ENCODE peak calls at places on chromosomes 1 and 21, in seven cellular contexts. F, L, S, Z, C, Y and X are unnamed samples.

GRCh38 chr1:35049116-35049515 is 17.4 kb upstream of the ZMYM6 start:
- DNase-seq in L (no peak), F (no peak), S (peak; percentile 17), C (no peak), Z (no peak), Y (peak; percentile 3), X (no peak)

GRCh38 chr1:147812799-147813198 is 52.4 kb upstream of the GJA5 start:
- DNase-seq in L (no peak), Y (no peak), F (no peak), C (no peak), Z (no peak), S (no peak), X (no peak)

GRCh38 chr1:212701910-212702309 is 2.3 kb upstream of the BATF3 start:
- DNase-seq in L (no peak), F (no peak), Y (no peak), Z (no peak), C (no peak), S (no peak), X (no peak)

GRCh38 chr1:48617227-48617626 is 145.2 kb upstream of the SPATA6 start:
- DNase-seq in F (no peak), C (no peak), Z (no peak), Y (peak; percentile 5), S (peak; percentile 39), L (no peak), X (peak; percentile 2)

GRCh38 chr1:50279622-50280320 is 143.5 kb downstream of the DMRTA2 start:
- DNase-seq in Y (peak; percentile 4), F (no peak), C (no peak), Z (peak; percentile 39), L (no peak), S (peak; percentile 3), X (peak; percentile 4)

GRCh38 chr1:221669441-221669840 is 72.4 kb downstream of the DUSP10 start:
- DNase-seq in Z (peak; percentile 14), F (no peak), C (no peak), L (no peak), S (no peak), Y (no peak), X (no peak)

GRCh38 chr1:116666747-116667576 is 571 bp downstream of the IGSF3 start:
- DNase-seq in C (no peak), Y (no peak), Z (peak; percentile 46), S (no peak), L (no peak), F (no peak), X (no peak)

GRCh38 chr21:15141236-15141970 is 76.6 kb upstream of the NRIP1 start:
- DNase-seq in L (no peak), Z (peak; percentile 24), C (no peak), S (no peak), Y (no peak), F (no peak), X (no peak)

GRCh38 chr1:110281363-110282290 is 57.5 kb upstream of the RBM15 start:
- DNase-seq in F (no peak), L (no peak), S (no peak), Y (no peak), C (no peak), Z (no peak), X (no peak)

GRCh38 chr1:234592240-234592639 is 17.7 kb downstream of the IRF2BP2 start:
- DNase-seq in Y (no peak), C (no peak), L (no peak), F (no peak), Z (no peak), S (no peak), X (peak; percentile 14)

GRCh38 chr1:247857069-247857985 is at the start of gene TRIM58:
- DNase-seq in S (peak; percentile 16), Y (peak; percentile 23), F (no peak), C (no peak), L (no peak), Z (no peak), X (peak; percentile 9)

GRCh38 chr1:193434319-193434718 is 247.9 kb upstream of the B3GALT2 start:
- DNase-seq in L (no peak), Z (peak; percentile 18), S (peak; percentile 65), Y (peak; percentile 68), F (no peak), C (no peak), X (no peak)

GRCh38 chr1:205545991-205546390 is 41.5 kb downstream of the CDK18 start:
- DNase-seq in L (no peak), S (no peak), Z (no peak), C (no peak), Y (no peak), F (no peak), X (no peak)

GRCh38 chr1:205546541-205546940 is 42.1 kb downstream of the CDK18 start:
- DNase-seq in Y (no peak), Z (no peak), L (no peak), F (no peak), C (no peak), S (no peak), X (no peak)

GRCh38 chr1:205545001-205545919 is 40.8 kb downstream of the CDK18 start:
- DNase-seq in L (no peak), Z (no peak), C (no peak), Y (no peak), F (no peak), S (no peak), X (no peak)

GRCh38 chr1:205543351-205544305 is 39.2 kb downstream of the CDK18 start:
- DNase-seq in S (peak; percentile 95), C (peak; percentile 76), F (no peak), Z (peak; percentile 89), L (no peak), Y (peak; percentile 77), X (peak; percentile 43)

DNA sequence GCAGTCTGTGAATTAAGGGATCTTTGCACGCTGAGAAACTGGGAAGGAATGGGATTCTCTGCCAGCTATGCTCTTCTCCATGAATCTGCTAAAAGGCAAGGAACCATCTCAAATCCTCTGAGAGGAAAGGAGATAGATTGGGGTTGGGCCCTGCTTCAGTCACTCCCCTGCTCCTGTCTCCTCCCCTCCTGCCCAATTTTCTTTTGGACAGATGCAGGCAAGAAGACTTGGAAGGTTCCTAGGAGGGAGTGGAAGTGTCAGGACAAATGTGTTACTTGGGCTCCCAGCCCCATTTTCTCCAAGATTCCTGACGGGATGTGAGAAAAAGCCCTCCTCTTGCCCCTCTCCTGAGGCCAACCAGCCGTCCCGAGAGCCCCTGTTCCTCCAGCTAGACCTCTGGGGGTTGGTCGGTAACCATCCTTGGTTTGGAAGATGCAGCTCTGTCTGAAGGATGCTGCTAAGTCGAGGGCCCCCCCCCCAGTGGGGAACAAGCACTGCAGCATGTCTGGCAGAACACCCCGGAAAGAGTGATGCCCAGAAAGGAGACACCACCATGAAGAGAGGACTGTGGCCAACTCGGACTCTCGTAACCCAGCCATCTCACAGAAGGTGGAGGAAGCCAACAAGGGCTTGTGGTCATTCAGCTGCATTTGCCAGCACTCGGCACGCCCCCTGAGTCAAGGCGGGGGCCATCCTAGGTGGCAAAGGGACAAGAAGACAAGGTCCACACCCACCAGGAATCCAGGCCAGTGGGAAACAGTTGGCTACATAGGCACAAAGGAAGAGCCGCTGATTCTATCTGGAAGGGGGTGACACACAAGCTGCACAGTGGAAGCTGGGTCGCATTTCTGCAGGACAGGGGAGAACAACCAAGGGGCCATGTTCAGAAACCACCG is 43.7 kb downstream of the CDK18 start:
- DNase-seq in C (no peak), Y (no peak), Z (no peak), F (no peak), S (no peak), L (no peak), X (no peak)
- TF ChIP-seq CTCF in C (no peak), Y (no peak), Z (no peak), F (no peak), S (no peak), L (no peak), X (no peak)

GRCh38 chr1:21509351-21510112 is at the start of gene ALPL:
- DNase-seq in Y (no peak), S (no peak), L (no peak), F (no peak), Z (no peak), C (no peak), X (no peak)

GRCh38 chr1:21510113-21510493 is 880 bp downstream of the ALPL start:
- DNase-seq in Y (no peak), L (no peak), C (no peak), S (no peak), Z (no peak), F (no peak), X (no peak)

GRCh38 chr1:21506804-21507203 is 2.4 kb upstream of the ALPL start:
- DNase-seq in Z (no peak), Y (no peak), F (no peak), C (no peak), L (no peak), S (no peak), X (no peak)

GRCh38 chr1:21507511-21508270 is 1.5 kb upstream of the ALPL start:
- DNase-seq in C (no peak), L (no peak), S (no peak), F (no peak), Z (no peak), Y (no peak), X (no peak)

DNA sequence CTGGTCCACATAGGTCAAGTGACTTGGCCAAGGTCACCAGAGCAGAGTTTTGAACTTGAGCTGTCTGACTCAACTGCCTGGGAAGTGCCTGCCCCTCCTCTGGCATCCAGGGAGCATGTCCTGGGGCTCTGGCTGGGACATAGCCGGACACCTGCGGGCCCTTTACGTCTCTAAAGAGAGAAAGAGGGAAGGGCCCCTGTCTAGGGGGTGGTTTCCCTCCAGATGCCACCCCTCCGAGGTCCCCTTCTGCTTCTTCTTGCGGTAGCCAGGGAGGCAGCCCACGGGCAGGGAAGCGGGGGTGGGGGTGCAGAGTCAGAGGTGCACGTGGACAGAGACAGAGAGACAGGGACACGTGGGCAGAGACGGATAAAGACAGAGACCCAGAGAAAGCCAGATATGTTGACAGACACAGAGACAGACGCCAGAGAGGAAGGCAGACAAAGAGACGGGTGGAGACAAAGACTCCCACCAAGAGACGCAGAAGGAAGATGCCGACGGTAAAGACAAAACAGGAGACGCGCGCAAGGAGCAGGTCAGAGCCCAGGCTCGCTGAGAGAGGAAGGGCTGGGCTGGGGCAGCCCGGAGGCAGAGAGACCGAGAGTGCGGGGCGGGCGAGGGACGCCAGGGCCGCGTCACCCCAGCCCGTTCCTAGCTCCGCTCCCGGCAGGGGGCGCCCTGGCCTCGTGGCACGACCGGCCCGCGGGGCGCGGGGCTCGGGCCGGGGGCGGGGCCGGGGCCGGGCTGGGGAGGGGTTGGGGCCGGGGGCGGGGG is 458 bp upstream of the ALPL start:
- DNase-seq in F (no peak), C (peak; percentile 72), Y (no peak), Z (peak; percentile 54), L (no peak), S (peak; percentile 55), X (peak; percentile 49)
- H3K4me3 ChIP-seq in F (peak overlapping the region; percentile 9), C (peak overlapping the region; percentile 45), Y (peak overlapping the region; percentile 13), Z (no peak overlapping the region), L (no peak overlapping the region), S (peak overlapping the region; percentile 27), X (peak overlapping the region; percentile 12)

DNA sequence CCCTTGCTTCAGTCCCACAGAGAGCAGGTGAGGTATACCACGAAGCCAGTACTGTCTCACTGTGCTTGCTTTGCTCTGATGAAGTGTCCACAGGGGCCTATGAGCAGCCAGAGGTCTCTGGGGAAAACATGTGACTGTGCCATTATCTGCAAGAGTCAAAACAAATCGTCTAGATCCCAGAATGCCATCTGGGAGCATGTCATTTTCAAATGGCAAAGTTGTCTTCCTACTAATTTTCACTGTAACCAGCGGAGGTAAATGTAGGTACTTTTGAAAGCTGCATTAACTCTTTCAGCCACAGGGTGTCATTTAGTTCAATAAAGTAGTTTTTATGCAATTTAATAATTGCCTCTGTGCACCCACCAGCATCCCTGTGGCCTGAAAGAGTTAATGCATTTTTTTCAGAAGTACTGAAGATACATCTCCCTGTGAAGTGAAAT is 173.6 kb upstream of the SGIP1 start:
- DNase-seq in Z (no peak), C (no peak), S (no peak), F (no peak), Y (no peak), L (no peak), X (no peak)
- TF ChIP-seq CTCF in Z (no peak), C (no peak), S (peak; percentile 10), F (no peak), Y (no peak), L (peak; percentile 30), X (peak; percentile 7)

GRCh38 chr21:44612029-44612486 is at the start of gene KRTAP10-8:
- DNase-seq in L (no peak), C (no peak), Y (no peak), Z (no peak), S (no peak), F (no peak), X (no peak)
- H3K4me3 ChIP-seq in L (no peak within 1 kb of the TSS), C (no peak within 1 kb of the TSS), Y (no peak within 1 kb of the TSS), Z (no peak within 1 kb of the TSS), S (no peak within 1 kb of the TSS), F (no peak within 1 kb of the TSS), X (no peak within 1 kb of the TSS)